ENCODE peak calls at places on chromosomes 4 and X, in four cellular contexts. One of them, this sample, is unnamed.

GRCh38 chr4:107333518-107333917 is 297.4 kb upstream of the DKK2 start:
- ATAC-seq in A549: no peak
- ATAC-seq in left lung: no peak
- ATAC-seq in foreskin keratinocyte: no peak
- ATAC-seq in this sample: no peak

GRCh38 chr4:159150838-159151390 is 48.0 kb downstream of the RAPGEF2 start:
- ATAC-seq in A549: no peak
- ATAC-seq in left lung: no peak
- ATAC-seq in foreskin keratinocyte: no peak
- ATAC-seq in this sample: no peak

GRCh38 chr4:8675383-8675782 is 82.8 kb downstream of the CPZ start:
- ATAC-seq in A549: peak; percentile 84
- ATAC-seq in left lung: peak; percentile 68
- ATAC-seq in foreskin keratinocyte: no peak
- ATAC-seq in this sample: peak; percentile 37

GRCh38 chr4:150072906-150073714 is 5.1 kb upstream of the DCLK2 start:
- ATAC-seq in A549: peak; percentile 48
- ATAC-seq in left lung: no peak
- ATAC-seq in foreskin keratinocyte: no peak
- ATAC-seq in this sample: no peak

GRCh38 chr4:62550106-62550505 is 1350.0 kb downstream of the ADGRL3 start:
- ATAC-seq in A549: no peak
- ATAC-seq in left lung: no peak
- ATAC-seq in foreskin keratinocyte: no peak
- ATAC-seq in this sample: no peak

GRCh38 chrX:71251456-71251973 is 2.4 kb downstream of the ZMYM3 start:
- ATAC-seq in A549: no peak
- ATAC-seq in left lung: no peak
- ATAC-seq in foreskin keratinocyte: no peak
- ATAC-seq in this sample: no peak

GRCh38 chr4:68907230-68907629 is 44.4 kb downstream of the UGT2A3 start:
- ATAC-seq in A549: no peak
- ATAC-seq in left lung: no peak
- ATAC-seq in foreskin keratinocyte: no peak
- ATAC-seq in this sample: no peak

GRCh38 chrX:68945603-68946228 is 116.9 kb downstream of the EFNB1 start:
- ATAC-seq in A549: peak; percentile 48
- ATAC-seq in left lung: peak; percentile 19
- ATAC-seq in foreskin keratinocyte: peak; percentile 49
- ATAC-seq in this sample: no peak

GRCh38 chrX:24682739-24683432 is 10.8 kb upstream of the POLA1 start:
- ATAC-seq in A549: no peak
- ATAC-seq in left lung: no peak
- ATAC-seq in foreskin keratinocyte: no peak
- ATAC-seq in this sample: no peak

GRCh38 chrX:80388206-80388605 is 32.0 kb upstream of the TENT5D start:
- ATAC-seq in A549: no peak
- ATAC-seq in left lung: no peak
- ATAC-seq in foreskin keratinocyte: no peak
- ATAC-seq in this sample: no peak

GRCh38 chrX:47217121-47217851 is 1.2 kb upstream of the CDK16 start:
- ATAC-seq in A549: peak; percentile 44
- ATAC-seq in left lung: peak; percentile 1
- ATAC-seq in foreskin keratinocyte: peak; percentile 57
- ATAC-seq in this sample: peak; percentile 17

GRCh38 chr4:6869944-6870343 is 39.7 kb upstream of the TBC1D14 start:
- ATAC-seq in A549: no peak
- ATAC-seq in left lung: no peak
- ATAC-seq in foreskin keratinocyte: peak; percentile 66
- ATAC-seq in this sample: peak; percentile 34

GRCh38 chrX:40420899-40421729 is 159.7 kb upstream of the ATP6AP2 start:
- ATAC-seq in A549: no peak
- ATAC-seq in left lung: no peak
- ATAC-seq in foreskin keratinocyte: no peak
- ATAC-seq in this sample: no peak

GRCh38 chr4:120926358-120927025 is 4.0 kb upstream of the PRDM5 start:
- ATAC-seq in A549: no peak
- ATAC-seq in left lung: no peak
- ATAC-seq in foreskin keratinocyte: no peak
- ATAC-seq in this sample: no peak

GRCh38 chr4:52510939-52511583 is 148.0 kb downstream of the USP46 start:
- ATAC-seq in A549: no peak
- ATAC-seq in left lung: no peak
- ATAC-seq in foreskin keratinocyte: no peak
- ATAC-seq in this sample: no peak

GRCh38 chr4:167265231-167265630 is 30.9 kb upstream of the SPOCK3 start:
- ATAC-seq in A549: no peak
- ATAC-seq in left lung: no peak
- ATAC-seq in foreskin keratinocyte: no peak
- ATAC-seq in this sample: no peak

GRCh38 chr4:87428979-87429378 is 6.6 kb downstream of the NUDT9 start:
- ATAC-seq in A549: no peak
- ATAC-seq in left lung: no peak
- ATAC-seq in foreskin keratinocyte: no peak
- ATAC-seq in this sample: no peak

GRCh38 chrX:47651043-47651905 is 911 bp upstream of the ELK1 start:
- ATAC-seq in A549: peak; percentile 21
- ATAC-seq in left lung: peak; percentile 5
- ATAC-seq in foreskin keratinocyte: no peak
- ATAC-seq in this sample: peak; percentile 1

GRCh38 chr4:109690690-109691410 is 12.4 kb downstream of the CASP6 start:
- ATAC-seq in A549: no peak
- ATAC-seq in left lung: no peak
- ATAC-seq in foreskin keratinocyte: no peak
- ATAC-seq in this sample: no peak

GRCh38 chr4:134636332-134637055 is 434.9 kb upstream of the PABPC4L start:
- ATAC-seq in A549: no peak
- ATAC-seq in left lung: no peak
- ATAC-seq in foreskin keratinocyte: no peak
- ATAC-seq in this sample: no peak

GRCh38 chr4:39568805-39569204 is 41.6 kb upstream of the UGDH start:
- ATAC-seq in A549: no peak
- ATAC-seq in left lung: no peak
- ATAC-seq in foreskin keratinocyte: peak; percentile 68
- ATAC-seq in this sample: peak; percentile 86

GRCh38 chr4:42306221-42307109 is 90.8 kb upstream of the SHISA3 start:
- ATAC-seq in A549: no peak
- ATAC-seq in left lung: no peak
- ATAC-seq in foreskin keratinocyte: no peak
- ATAC-seq in this sample: no peak

GRCh38 chr4:56757821-56758400 is 63.6 kb downstream of the SPINK2 start:
- ATAC-seq in A549: peak; percentile 95
- ATAC-seq in left lung: peak; percentile 88
- ATAC-seq in foreskin keratinocyte: peak; percentile 86
- ATAC-seq in this sample: peak; percentile 87

GRCh38 chr4:121705521-121705920 is 8.7 kb upstream of the ANXA5 start:
- ATAC-seq in A549: no peak
- ATAC-seq in left lung: no peak
- ATAC-seq in foreskin keratinocyte: no peak
- ATAC-seq in this sample: no peak

GRCh38 chrX:38941675-38942074 is 140.4 kb downstream of the MID1IP1 start:
- ATAC-seq in A549: no peak
- ATAC-seq in left lung: no peak
- ATAC-seq in foreskin keratinocyte: no peak
- ATAC-seq in this sample: peak; percentile 15

GRCh38 chr4:185566425-185566824 is 31.1 kb upstream of the PDLIM3 start:
- ATAC-seq in A549: no peak
- ATAC-seq in left lung: no peak
- ATAC-seq in foreskin keratinocyte: no peak
- ATAC-seq in this sample: peak; percentile 38

This sample was measured in esophagus mucosa.